ENCODE peak calls at places on chromosomes 1 and 21, in four cellular contexts. V is brain microvascular endothelial cell, H is mucosa of descending colon, O is tibial artery. F is an unnamed sample.

GRCh38 chr1:199546323-199546722 is 481.2 kb upstream of the NR5A2 start:
- DNase-seq in H (no peak), V (peak), O (no peak), F (peak)

GRCh38 chr21:36479415-36480402 is at the start of gene CLDN14:
- DNase-seq in O (no peak), V (no peak), H (no peak), F (no peak)

GRCh38 chr1:183022202-183023145 is 746 bp upstream of the LAMC1 start:
- DNase-seq in V (peak), H (peak), O (peak), F (peak)

GRCh38 chr1:89945852-89946476 is 48.9 kb upstream of the ZNF326 start:
- DNase-seq in O (no peak), V (no peak), H (no peak), F (peak)

GRCh38 chr21:45351526-45352275 is 53.3 kb upstream of the COL18A1 start:
- DNase-seq in H (no peak), V (no peak), O (no peak), F (no peak)

GRCh38 chr1:73593379-73593778 is 604.6 kb downstream of the LRRIQ3 start:
- DNase-seq in H (no peak), V (peak), O (no peak), F (no peak)

GRCh38 chr1:30919025-30919881 is 10.7 kb upstream of the SDC3 start:
- DNase-seq in V (peak), H (no peak), O (no peak), F (no peak)

GRCh38 chr1:111723091-111723806 is 15.9 kb downstream of the INKA2 start:
- DNase-seq in O (no peak), H (no peak), V (no peak), F (no peak)

GRCh38 chr1:156726549-156727226 is 1.6 kb upstream of the METTL25B start:
- DNase-seq in V (peak), H (no peak), O (peak), F (peak)

GRCh38 chr1:200346744-200347143 is 63.1 kb downstream of the ZNF281 start:
- DNase-seq in V (no peak), H (no peak), O (no peak), F (no peak)

GRCh38 chr1:2513939-2514650 is 12.3 kb downstream of the PANK4 start:
- DNase-seq in O (no peak), H (no peak), V (no peak), F (no peak)

GRCh38 chr1:153400244-153400643 is 9.4 kb upstream of the S100A8 start:
- DNase-seq in V (no peak), O (no peak), H (no peak), F (no peak)

GRCh38 chr1:183567584-183567983 is 22.7 kb downstream of the NCF2 start:
- DNase-seq in V (no peak), O (peak), H (peak), F (peak)

GRCh38 chr1:109767596-109768334 is 4.0 kb upstream of the EPS8L3 start:
- DNase-seq in H (peak), V (no peak), O (no peak), F (no peak)

GRCh38 chr1:229108598-229109201 is 162.2 kb upstream of the RAB4A start:
- DNase-seq in V (no peak), H (peak), O (no peak), F (no peak)

GRCh38 chr1:205477759-205478247 is 22.0 kb upstream of the BLACAT1 start:
- DNase-seq in V (no peak), O (no peak), H (peak), F (no peak)

GRCh38 chr21:24428539-24429186 is 1178.6 kb downstream of the MRPL39 start:
- DNase-seq in O (no peak), H (no peak), V (no peak), F (no peak)

GRCh38 chr21:42466700-42467612 is 29.1 kb downstream of the RSPH1 start:
- DNase-seq in O (no peak), V (peak), H (peak), F (peak)

GRCh38 chr21:41802684-41803083 is 35.8 kb upstream of the RIPK4 start:
- DNase-seq in O (peak), V (no peak), H (no peak), F (no peak)

GRCh38 chr1:10980094-10980577 is 32.3 kb upstream of the TARDBP start:
- DNase-seq in O (peak), H (peak), V (peak), F (no peak)

GRCh38 chr1:177902151-177902765 is 67.6 kb downstream of the SEC16B start:
- DNase-seq in H (no peak), O (no peak), V (no peak), F (no peak)

GRCh38 chr1:190475394-190476250 is 2.0 kb downstream of the BRINP3 start:
- DNase-seq in V (no peak), O (no peak), H (peak), F (no peak)

GRCh38 chr1:59601032-59601431 is 213.7 kb upstream of the HOOK1 start:
- DNase-seq in V (no peak), O (no peak), H (no peak), F (no peak)

GRCh38 chr1:174160109-174160473 is 771 bp downstream of the RABGAP1L start:
- DNase-seq in O (peak), V (peak), H (peak), F (peak)

GRCh38 chr1:3153197-3153596 is 84.2 kb downstream of the PRDM16 start:
- DNase-seq in V (no peak), H (no peak), O (no peak), F (no peak)

GRCh38 chr1:153430561-153430960 is 14.2 kb downstream of the S100A7A start:
- DNase-seq in O (no peak), H (no peak), V (no peak), F (no peak)

GRCh38 chr1:224734261-224734935 is 118.3 kb downstream of the CNIH3 start:
- DNase-seq in O (no peak), H (no peak), V (no peak), F (no peak)

GRCh38 chr1:195591917-195592672 is 1016.1 kb downstream of the KCNT2 start:
- DNase-seq in V (no peak), H (no peak), O (no peak), F (no peak)

GRCh38 chr1:12478612-12478985 is 139.4 kb downstream of the DHRS3 start:
- DNase-seq in H (peak), O (no peak), V (no peak), F (no peak)

GRCh38 chr1:66244429-66244828 is 289.5 kb upstream of the SGIP1 start:
- DNase-seq in O (no peak), V (peak), H (no peak), F (no peak)

GRCh38 chr21:19507682-19508260 is 1104.2 kb upstream of the TMPRSS15 start:
- DNase-seq in H (no peak), O (no peak), V (no peak), F (peak)

GRCh38 chr1:33709174-33709573 is 154.7 kb upstream of the HMGB4 start:
- DNase-seq in O (no peak), H (no peak), V (no peak), F (no peak)

GRCh38 chr1:4652631-4653327 is 1.6 kb upstream of the AJAP1 start:
- DNase-seq in V (peak), H (peak), O (no peak), F (peak)

GRCh38 chr1:22154063-22154462 is 11.2 kb upstream of the WNT4 start:
- DNase-seq in H (peak), V (no peak), O (no peak), F (no peak)

GRCh38 chr21:32348604-32349332 is 44.0 kb downstream of the URB1 start:
- DNase-seq in V (no peak), O (no peak), H (no peak), F (no peak)

GRCh38 chr1:175471039-175471800 is 272.2 kb downstream of the TNR start:
- DNase-seq in H (no peak), O (no peak), V (no peak), F (peak)

GRCh38 chr1:116666090-116666489 is 1.4 kb downstream of the IGSF3 start:
- DNase-seq in H (peak), V (no peak), O (no peak), F (no peak)

GRCh38 chr1:243471026-243471685 is 215.3 kb downstream of the SDCCAG8 start:
- DNase-seq in O (no peak), H (no peak), V (no peak), F (no peak)

DNA sequence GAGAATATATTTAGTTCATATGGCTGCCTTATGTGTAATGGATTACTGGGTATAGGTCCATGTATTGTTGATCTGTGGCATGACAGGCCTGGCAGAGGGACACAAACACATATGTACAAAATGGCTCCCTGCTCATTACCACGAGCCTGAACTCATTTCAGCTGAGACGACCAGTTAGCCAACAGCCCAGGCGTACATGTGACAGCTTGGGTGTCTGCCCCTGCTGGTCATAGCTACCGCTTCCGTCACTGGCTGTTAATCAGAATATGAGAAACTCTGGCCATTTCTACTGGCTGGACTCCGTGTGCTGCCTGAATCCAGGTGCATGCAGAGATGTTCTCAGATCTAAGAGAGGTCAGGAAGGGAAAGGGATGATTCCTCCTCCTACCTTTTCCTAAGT is 144.4 kb downstream of the PBX1 start:
- DNase-seq in O (no peak), V (no peak), H (no peak), F (no peak)
- TF ChIP-seq CTCF in O (no peak), V (no peak), H (no peak), F (no peak)

DNA sequence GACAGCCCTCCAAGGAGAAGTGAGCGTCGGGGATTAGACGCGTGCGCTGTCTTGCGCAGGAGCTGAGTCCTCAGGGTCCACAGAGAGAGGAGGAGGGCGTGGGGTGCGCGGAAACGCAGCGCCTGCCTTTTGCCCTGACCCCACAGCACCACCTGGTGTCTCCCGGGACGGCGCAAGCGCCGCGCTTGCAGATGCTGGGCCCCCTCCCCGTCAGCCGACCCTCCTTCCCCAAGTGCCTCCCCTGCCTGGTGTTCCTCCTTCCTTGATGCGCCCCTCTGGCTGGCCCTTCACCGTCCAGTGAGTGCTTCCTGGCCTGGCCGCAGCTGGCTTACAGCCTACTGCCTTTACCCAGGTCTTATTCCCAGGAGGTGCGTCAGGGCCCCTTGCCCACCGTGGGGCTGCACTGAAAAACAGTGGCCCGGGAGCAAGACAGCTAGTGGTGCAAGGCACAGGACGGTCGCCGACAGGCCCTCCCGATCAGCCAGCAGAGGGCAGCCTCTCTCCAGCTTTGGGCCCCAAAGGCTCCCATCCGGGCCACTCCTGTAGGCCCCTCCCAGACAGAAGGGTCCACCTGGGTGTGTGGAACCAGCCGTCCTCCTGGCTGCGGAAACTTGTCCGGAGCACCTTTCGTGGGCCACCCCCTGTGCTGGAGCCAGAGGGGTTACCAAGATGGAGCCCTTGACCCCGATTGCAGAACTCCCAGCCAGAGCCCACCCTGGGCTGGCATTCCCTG is 12.9 kb upstream of the PHLDA3 start:
- DNase-seq in H (peak), O (peak), V (peak), F (peak)
- H3K4me3 ChIP-seq in H (no peak), O (peak), V (peak), F (no peak)

GRCh38 chr1:37171651-37172050 is 137.3 kb upstream of the GRIK3 start:
- DNase-seq in H (no peak), V (no peak), O (no peak), F (no peak)

GRCh38 chr1:37176269-37176668 is 142.0 kb upstream of the GRIK3 start:
- DNase-seq in O (no peak), V (no peak), H (no peak), F (no peak)

GRCh38 chr1:37175666-37176215 is 141.4 kb upstream of the GRIK3 start:
- DNase-seq in O (no peak), H (no peak), V (no peak), F (no peak)

GRCh38 chr1:37174876-37175275 is 140.6 kb upstream of the GRIK3 start:
- DNase-seq in H (no peak), O (no peak), V (no peak), F (no peak)

DNA sequence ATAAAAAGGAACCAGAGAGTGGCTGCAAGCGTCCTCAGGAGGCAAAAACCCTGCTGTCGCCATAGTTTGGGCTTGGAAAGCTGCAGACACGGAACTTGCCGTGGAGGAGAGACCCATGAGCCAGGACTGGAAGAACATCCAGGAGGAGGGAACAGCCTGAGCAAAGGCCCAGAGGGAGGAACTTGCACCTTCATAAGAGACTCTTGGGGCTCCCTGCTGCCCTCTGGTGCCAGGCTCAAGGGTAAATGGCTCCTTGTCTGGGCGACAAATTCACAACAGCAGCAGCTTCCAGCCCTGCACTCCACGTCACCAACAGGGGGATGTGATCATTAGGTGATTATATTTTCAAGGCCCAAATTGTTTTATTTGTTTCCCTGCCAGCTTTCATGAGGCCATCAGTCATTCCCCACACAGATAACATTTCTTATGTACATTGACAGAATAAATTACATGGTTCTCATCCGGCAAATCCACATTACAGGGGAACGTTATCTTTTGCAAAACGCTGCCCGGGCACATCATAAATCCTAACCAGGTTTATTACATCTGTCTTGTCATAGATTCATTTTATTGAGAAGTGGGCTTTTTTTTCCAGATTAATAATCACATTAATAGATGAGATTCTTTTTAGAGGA is 143.0 kb upstream of the GRIK3 start:
- DNase-seq in H (peak), O (no peak), V (peak), F (peak)
- TF ChIP-seq CTCF in H (no peak), O (no peak), V (peak), F (peak)

DNA sequence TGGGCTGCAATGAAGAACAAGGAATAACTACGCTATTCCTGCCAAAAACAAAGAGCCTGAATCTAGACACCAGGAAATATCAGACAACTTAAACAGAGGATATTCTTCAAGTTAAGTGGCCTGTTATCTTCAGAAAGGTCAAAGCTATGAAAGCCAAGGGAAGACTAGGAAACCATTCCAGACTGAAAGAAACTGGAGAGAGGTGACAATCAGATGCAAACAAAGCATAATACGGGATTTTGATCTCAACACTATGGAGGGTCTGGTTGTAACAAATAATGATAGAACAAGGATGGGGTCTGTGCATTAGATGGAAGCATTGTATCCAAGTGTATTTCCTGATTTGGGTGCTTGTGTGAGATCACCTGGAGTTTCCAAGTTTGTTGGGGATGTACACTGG is 2.7 kb downstream of the EPRS1 start:
- DNase-seq in O (no peak), V (no peak), H (no peak), F (no peak)
- H3K4me3 ChIP-seq in O (no peak), V (no peak), H (no peak), F (no peak)